ENCODE peak calls at places on chromosome 19, in ten cellular contexts. E, G, X, A, L, B, V, Q, D and T are unnamed samples. For H3K4me1, the result is how much of the 10 kb centered on the place peaks cover.

GRCh38 chr19:36997152-36997842 is 80.9 kb upstream of the ZNF420 start:
- DNase-seq in E (no peak), G (no peak), X (no peak), A (no peak), L (no peak), B (no peak), V (no peak), Q (no peak), D (no peak), T (no peak)

GRCh38 chr19:6654347-6655310 is 15.3 kb downstream of the TNFSF14 start:
- DNase-seq in E (no peak), G (no peak), X (no peak), A (no peak), L (peak), B (no peak), V (no peak), Q (no peak), D (no peak), T (no peak)

GRCh38 chr19:18357442-18358264 is 17.3 kb downstream of the PGPEP1 start:
- DNase-seq in E (no peak), G (no peak), X (peak), A (no peak), L (no peak), B (no peak), V (no peak), Q (peak), D (no peak), T (no peak)

GRCh38 chr19:51440846-51441409 is 17.3 kb downstream of the SIGLEC8 start:
- DNase-seq in E (no peak), G (no peak), X (no peak), A (peak), L (no peak), B (no peak), V (no peak), Q (no peak), D (no peak), T (no peak)

GRCh38 chr19:46232938-46233621 is 3.5 kb downstream of the IGFL1 start:
- DNase-seq in E (no peak), G (no peak), X (no peak), A (peak), L (no peak), B (no peak), V (no peak), Q (no peak), D (no peak), T (no peak)

GRCh38 chr19:48206402-48207093 is 36.1 kb downstream of the ZSWIM9 start:
- DNase-seq in E (no peak), G (no peak), X (no peak), A (no peak), L (no peak), B (no peak), V (no peak), Q (no peak), D (no peak), T (no peak)

GRCh38 chr19:55673465-55673864 is 1.6 kb upstream of the EPN1 start:
- DNase-seq in E (peak), G (peak), X (no peak), A (peak), L (no peak), B (no peak), V (no peak), Q (no peak), D (no peak), T (no peak)

GRCh38 chr19:16075430-16076153 is 703 bp upstream of the TPM4 start:
- DNase-seq in E (no peak), G (peak), X (peak), A (no peak), L (peak), B (no peak), V (no peak), Q (no peak), D (no peak), T (no peak)

GRCh38 chr19:20513179-20513934 is 52.2 kb downstream of the ZNF737 start:
- DNase-seq in E (no peak), G (no peak), X (no peak), A (no peak), L (no peak), B (no peak), V (peak), Q (no peak), D (no peak), T (no peak)

GRCh38 chr19:38949580-38950367 is 19.0 kb downstream of the MRPS12 start:
- DNase-seq in E (peak), G (peak), X (peak), A (no peak), L (peak), B (peak), V (peak), Q (no peak), D (peak), T (peak)

GRCh38 chr19:37983153-37983552 is 76.1 kb downstream of the SIPA1L3 start:
- DNase-seq in E (no peak), G (no peak), X (no peak), A (no peak), L (no peak), B (no peak), V (no peak), Q (no peak), D (no peak), T (no peak)

GRCh38 chr19:29060833-29061364 is 152.1 kb downstream of the UQCRFS1 start:
- DNase-seq in E (no peak), G (no peak), X (no peak), A (no peak), L (no peak), B (no peak), V (no peak), Q (no peak), D (no peak), T (no peak)

GRCh38 chr19:50817941-50818858 is 5.4 kb downstream of the KLK1 start:
- DNase-seq in E (peak), G (peak), X (peak), A (peak), L (peak), B (peak), V (peak), Q (no peak), D (peak), T (peak)

GRCh38 chr19:15666883-15667282 is 6.0 kb upstream of the CYP4F12 start:
- DNase-seq in E (no peak), G (no peak), X (no peak), A (no peak), L (peak), B (no peak), V (no peak), Q (no peak), D (no peak), T (no peak)

GRCh38 chr19:48492925-48493717 is 18.5 kb downstream of the LMTK3 start:
- DNase-seq in E (peak), G (peak), X (peak), A (peak), L (peak), B (peak), V (peak), Q (peak), D (peak), T (peak)

GRCh38 chr19:53983457-53984289 is 7.8 kb upstream of the CACNG6 start:
- DNase-seq in E (no peak), G (no peak), X (no peak), A (no peak), L (no peak), B (no peak), V (no peak), Q (no peak), D (no peak), T (no peak)

GRCh38 chr19:2462635-2463421 is 6.1 kb upstream of the LMNB2 start:
- DNase-seq in E (peak), G (peak), X (peak), A (no peak), L (peak), B (peak), V (peak), Q (peak), D (peak), T (peak)

GRCh38 chr19:49231804-49232203 is 74.2 kb downstream of the TRPM4 start:
- DNase-seq in E (no peak), G (no peak), X (no peak), A (no peak), L (no peak), B (no peak), V (no peak), Q (no peak), D (no peak), T (no peak)

GRCh38 chr19:35476149-35476548 is 14.1 kb downstream of the KRTDAP start:
- DNase-seq in E (no peak), G (peak), X (no peak), A (peak), L (no peak), B (no peak), V (no peak), Q (no peak), D (no peak), T (no peak)

GRCh38 chr19:6739884-6740588 is 556 bp downstream of the TRIP10 start:
- DNase-seq in E (peak), G (peak), X (peak), A (peak), L (peak), B (no peak), V (peak), Q (no peak), D (peak), T (no peak)

GRCh38 chr19:58498316-58499020 is 13.3 kb downstream of the SLC27A5 start:
- DNase-seq in E (peak), G (no peak), X (peak), A (peak), L (peak), B (no peak), V (peak), Q (no peak), D (peak), T (no peak)

GRCh38 chr19:14094854-14095253 is 4.3 kb upstream of the SAMD1 start:
- DNase-seq in E (no peak), G (no peak), X (peak), A (peak), L (no peak), B (no peak), V (no peak), Q (no peak), D (no peak), T (no peak)

GRCh38 chr19:31073485-31074221 is 275.6 kb downstream of the TSHZ3 start:
- DNase-seq in E (no peak), G (peak), X (no peak), A (no peak), L (no peak), B (no peak), V (no peak), Q (no peak), D (no peak), T (no peak)

GRCh38 chr19:49553451-49554271 is 25.9 kb downstream of the RCN3 start:
- DNase-seq in E (peak), G (no peak), X (no peak), A (no peak), L (peak), B (no peak), V (peak), Q (peak), D (no peak), T (no peak)

GRCh38 chr19:33432408-33433170 is 59.1 kb downstream of the CEBPG start:
- DNase-seq in E (peak), G (no peak), X (no peak), A (no peak), L (peak), B (no peak), V (no peak), Q (no peak), D (peak), T (no peak)

GRCh38 chr19:50008532-50008931 is 16.6 kb downstream of the VRK3 start:
- DNase-seq in E (no peak), G (peak), X (no peak), A (no peak), L (peak), B (no peak), V (no peak), Q (no peak), D (no peak), T (peak)

GRCh38 chr19:737591-738093 is 13.3 kb upstream of the MISP start:
- DNase-seq in E (no peak), G (peak), X (peak), A (peak), L (peak), B (peak), V (peak), Q (peak), D (no peak), T (peak)

GRCh38 chr19:46898731-46899130 is 37.9 kb downstream of the ARHGAP35 start:
- DNase-seq in E (no peak), G (no peak), X (no peak), A (no peak), L (no peak), B (no peak), V (peak), Q (no peak), D (no peak), T (no peak)

GRCh38 chr19:13850910-13851753 is 25.8 kb upstream of the NANOS3 start:
- DNase-seq in E (peak), G (no peak), X (peak), A (peak), L (peak), B (no peak), V (peak), Q (peak), D (peak), T (no peak)

GRCh38 chr19:53394522-53394973 is 401 bp upstream of the ZNF765 start:
- DNase-seq in E (peak), G (peak), X (peak), A (peak), L (peak), B (no peak), V (peak), Q (peak), D (peak), T (no peak)

GRCh38 chr19:12954150-12954962 is 2.7 kb downstream of the GADD45GIP1 start:
- DNase-seq in E (no peak), G (no peak), X (no peak), A (no peak), L (no peak), B (no peak), V (no peak), Q (no peak), D (no peak), T (no peak)

GRCh38 chr19:607301-608154 is 17.8 kb downstream of the HCN2 start:
- DNase-seq in E (no peak), G (no peak), X (no peak), A (no peak), L (no peak), B (no peak), V (no peak), Q (no peak), D (no peak), T (no peak)

GRCh38 chr19:36528921-36529518 is 949 bp upstream of the ZNF260 start:
- DNase-seq in E (no peak), G (peak), X (no peak), A (peak), L (peak), B (no peak), V (peak), Q (peak), D (no peak), T (peak)

GRCh38 chr19:42198676-42199439 is 18.6 kb downstream of the DEDD2 start:
- DNase-seq in E (no peak), G (no peak), X (peak), A (no peak), L (peak), B (no peak), V (no peak), Q (no peak), D (no peak), T (no peak)
- H3K4me1 ChIP-seq in E (under half), G (under half), X (under half), A (half or more), L (under half), B (under half), V (under half), Q (under half), D (under half), T (under half)

DNA sequence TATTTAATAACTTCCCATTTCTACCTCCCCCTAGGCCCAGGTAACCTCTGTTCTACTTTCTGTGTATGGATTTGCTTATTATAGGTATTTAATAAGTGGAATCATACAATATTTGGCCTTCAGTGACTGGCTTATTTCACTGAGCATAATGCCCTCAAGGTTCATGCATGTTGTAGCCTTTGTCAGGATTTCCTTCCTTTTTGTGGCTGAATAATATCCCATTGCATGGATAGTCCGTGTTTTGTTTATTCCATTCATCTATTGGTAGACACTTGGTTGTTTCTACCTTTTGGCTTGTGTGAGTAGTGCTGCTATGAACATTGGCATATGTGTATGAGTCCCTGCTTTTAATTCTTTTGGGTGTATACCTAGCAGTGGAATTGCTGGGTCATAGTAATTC is 9.4 kb downstream of the HNRNPM start:
- DNase-seq in E (no peak), G (no peak), X (no peak), A (no peak), L (no peak), B (no peak), V (no peak), Q (no peak), D (no peak), T (no peak)
- H3K4me1 ChIP-seq in E (half or more), G (under half), X (half or more), A (under half), L (under half), B (under half), V (under half), Q (half or more), D (half or more), T (under half)

DNA sequence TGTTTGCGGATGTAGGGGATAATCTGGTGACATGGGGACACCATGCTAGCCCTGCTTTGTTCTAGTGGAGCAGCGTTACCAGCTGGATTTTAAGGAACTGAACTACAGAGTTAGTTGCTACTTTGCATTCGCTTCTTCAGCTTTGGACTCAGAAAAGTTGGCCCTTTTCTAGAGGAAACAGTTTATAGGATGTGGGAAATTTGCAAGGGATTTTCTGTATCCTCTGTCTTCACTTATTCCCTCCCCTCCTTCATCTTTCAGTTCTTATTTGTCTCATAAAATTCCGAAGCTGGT is 2.1 kb downstream of the GATAD2A start:
- DNase-seq in E (no peak), G (peak), X (no peak), A (no peak), L (no peak), B (no peak), V (no peak), Q (no peak), D (no peak), T (no peak)
- H3K4me1 ChIP-seq in E (under half), G (under half), X (half or more), A (half or more), L (under half), B (under half), V (under half), Q (half or more), D (half or more), T (under half)

GRCh38 chr19:45102481-45102880 is 9.5 kb downstream of the PPP1R37 start:
- DNase-seq in E (no peak), G (no peak), X (no peak), A (no peak), L (no peak), B (no peak), V (no peak), Q (no peak), D (no peak), T (no peak)
- H3K4me1 ChIP-seq in E (under half), G (under half), X (half or more), A (under half), L (under half), B (under half), V (half or more), Q (half or more), D (half or more), T (under half)

DNA sequence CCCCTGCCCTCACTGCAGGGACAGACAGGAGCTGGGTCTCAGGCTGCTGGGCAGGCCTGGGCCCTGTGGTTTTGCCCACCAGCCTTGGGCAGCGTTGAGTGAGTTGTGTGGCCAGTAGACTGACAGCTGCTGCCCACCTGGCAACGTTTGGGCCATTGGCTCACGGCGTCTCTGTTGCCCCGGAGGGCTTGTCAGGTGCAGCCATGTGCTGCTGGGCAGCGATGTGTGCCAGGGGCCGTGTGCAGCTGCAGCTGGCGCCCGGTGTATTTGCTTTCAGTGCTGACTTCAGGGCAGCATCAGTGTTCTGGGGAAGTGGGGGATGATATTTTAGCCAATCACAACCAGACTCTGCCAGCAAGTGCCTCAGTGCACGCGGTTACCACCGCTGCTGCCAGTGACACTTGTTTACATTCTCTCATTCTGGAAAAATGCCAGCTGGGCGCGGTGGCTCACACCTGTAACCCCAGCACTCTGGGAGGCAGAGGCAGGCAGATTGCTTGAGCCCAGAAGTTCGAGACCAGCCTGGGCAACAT is 10.6 kb downstream of the FZR1 start:
- DNase-seq in E (peak), G (no peak), X (no peak), A (no peak), L (no peak), B (no peak), V (no peak), Q (no peak), D (no peak), T (no peak)
- H3K4me1 ChIP-seq in E (under half), G (under half), X (under half), A (half or more), L (under half), B (under half), V (under half), Q (under half), D (under half), T (under half)

GRCh38 chr19:17213334-17213733 is 1.8 kb upstream of the USE1 start:
- DNase-seq in E (no peak), G (no peak), X (no peak), A (no peak), L (no peak), B (no peak), V (peak), Q (no peak), D (no peak), T (no peak)
- H3K4me1 ChIP-seq in E (under half), G (under half), X (under half), A (under half), L (under half), B (under half), V (under half), Q (under half), D (under half), T (under half)